ENCODE peak calls at places on chromosomes 4 and X, in six cellular contexts. M is left ventricle myocardium inferior, S is psoas muscle, K is neural progenitor cell, C is pancreas, B is cardiac muscle cell. J is an unnamed sample.

GRCh38 chr4:95636061-95636460 is 87.3 kb upstream of the UNC5C start:
- DNase-seq in K (no peak), B (no peak), S (no peak), M (no peak), C (no peak), J (no peak)

GRCh38 chrX:71118032-71118984 is at the start of gene MED12:
- DNase-seq in K (peak), M (peak), C (peak), S (peak), B (peak), J (peak)

GRCh38 chr4:8848507-8849265 is 23.0 kb downstream of the HMX1 start:
- DNase-seq in S (no peak), B (no peak), K (no peak), M (no peak), C (no peak), J (no peak)

GRCh38 chrX:19875051-19875432 is 12.4 kb downstream of the SH3KBP1 start:
- DNase-seq in C (no peak), B (no peak), S (no peak), K (no peak), M (no peak), J (no peak)

GRCh38 chr4:158090323-158090722 is 82.5 kb downstream of the GASK1B start:
- DNase-seq in K (no peak), C (no peak), S (no peak), M (peak), B (no peak), J (no peak)

GRCh38 chr4:29536745-29537144 is 1183.4 kb upstream of the PCDH7 start:
- DNase-seq in M (no peak), C (no peak), K (no peak), S (no peak), B (no peak), J (no peak)

GRCh38 chr4:85725727-85726170 is 250.8 kb downstream of the ARHGAP24 start:
- DNase-seq in B (peak), C (peak), K (no peak), M (peak), S (peak), J (no peak)

GRCh38 chrX:40543661-40544328 is 37.0 kb upstream of the ATP6AP2 start:
- DNase-seq in K (peak), S (no peak), M (no peak), B (peak), C (peak), J (no peak)

GRCh38 chr4:4358093-4358840 is 28.6 kb upstream of the NSG1 start:
- DNase-seq in S (no peak), B (no peak), C (no peak), K (peak), M (no peak), J (no peak)

GRCh38 chr4:174045381-174045780 is 238.1 kb downstream of the FBXO8 start:
- DNase-seq in S (no peak), M (no peak), B (no peak), C (no peak), K (no peak), J (no peak)

DNA sequence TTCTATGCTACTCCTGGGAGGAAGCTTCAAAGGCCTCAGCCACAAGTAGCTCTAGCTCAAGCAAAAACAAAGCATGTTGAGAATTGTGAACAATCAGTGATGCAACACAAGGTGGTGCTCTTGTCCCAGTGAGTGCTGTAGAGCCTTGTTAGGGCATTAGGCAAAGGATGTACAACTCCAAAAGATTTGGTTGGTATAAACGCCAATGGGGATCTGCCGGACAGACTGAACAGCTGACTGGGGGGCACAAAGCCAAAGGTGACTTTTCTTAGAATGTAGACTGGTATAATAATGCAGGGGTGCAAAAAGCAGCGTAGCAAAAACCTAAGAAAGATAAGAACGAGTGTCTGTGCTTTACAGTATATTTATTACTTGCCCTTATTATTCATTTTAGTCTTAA is 62.6 kb upstream of the ALB start:
- DNase-seq in B (peak), C (peak), M (no peak), K (peak), S (no peak), J (no peak)
- H3K27ac ChIP-seq in B (no peak), C (no peak), M (no peak), K (no peak), S (no peak), J (no peak)

GRCh38 chr4:148704291-148704690 is 262.1 kb upstream of the NR3C2 start:
- DNase-seq in C (no peak), M (no peak), K (peak), B (no peak), S (no peak), J (no peak)
- TF ChIP-seq CTCF in C (no peak), M (peak), K (peak), B (no peak), S (no peak), J (peak)

DNA sequence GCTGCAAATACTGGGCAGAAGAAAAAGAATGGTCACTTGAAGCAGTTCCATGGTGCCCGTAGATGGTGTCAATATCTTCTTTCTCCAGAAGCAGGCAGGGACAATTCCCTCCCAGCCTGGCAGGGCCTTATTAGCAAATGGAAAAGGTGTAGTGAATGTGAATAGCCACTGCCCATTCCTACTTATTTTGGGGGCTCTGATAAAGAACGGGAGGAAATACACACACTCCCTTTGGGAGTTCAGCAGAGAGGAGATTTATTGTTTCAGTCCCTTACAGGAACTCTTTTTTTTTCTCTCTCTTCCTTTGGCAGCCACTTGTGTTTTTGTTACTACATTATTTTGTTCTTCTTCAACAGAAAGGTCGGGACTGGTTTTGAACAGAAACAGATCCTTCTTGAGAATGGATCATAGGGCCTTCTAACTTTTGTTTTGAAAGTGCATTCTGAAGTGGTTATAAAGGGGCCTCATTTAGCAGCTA is at the start of gene EMCN:
- DNase-seq in S (no peak), K (no peak), C (no peak), B (no peak), M (no peak), J (no peak)
- H3K4me3 ChIP-seq in S (peak), K (no peak), C (no peak), B (no peak), M (peak), J (no peak)

GRCh38 chr4:168486961-168487820 is 6.9 kb upstream of the DDX60L start:
- DNase-seq in S (no peak), C (no peak), K (no peak), B (no peak), M (no peak), J (no peak)
- H3K27ac ChIP-seq in S (peak), C (no peak), K (no peak), B (peak), M (no peak), J (peak)

GRCh38 chrX:136304493-136304892 is 3.7 kb downstream of the ADGRG4 start:
- DNase-seq in C (no peak), K (no peak), M (no peak), B (no peak), S (no peak), J (no peak)
- TF ChIP-seq CTCF in C (no peak), K (no peak), M (no peak), B (no peak), S (no peak), J (no peak)

DNA sequence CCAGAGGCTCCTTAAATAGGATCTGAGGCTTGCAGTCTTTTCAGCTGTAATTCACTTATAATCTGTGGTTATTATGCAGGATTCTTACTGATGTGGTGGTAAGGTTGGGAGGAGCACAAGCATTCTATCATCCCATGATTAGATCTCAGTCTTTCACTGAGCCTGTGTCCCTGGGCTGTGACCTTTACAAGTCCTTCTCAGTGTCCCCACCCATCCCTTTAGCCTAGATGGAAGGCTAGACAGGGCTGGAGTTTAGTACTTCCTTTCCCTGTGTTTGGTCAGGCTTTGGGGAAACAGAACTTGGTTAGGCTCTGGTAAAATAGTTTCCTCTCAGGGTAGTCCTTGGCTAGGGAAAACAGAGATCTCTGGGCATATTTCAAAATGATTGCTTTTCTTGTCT is 17.1 kb upstream of the NKAP start:
- DNase-seq in K (no peak), S (no peak), C (no peak), M (no peak), B (no peak), J (no peak)
- H3K4me3 ChIP-seq in K (no peak), S (no peak), C (no peak), M (no peak), B (no peak), J (no peak)

DNA sequence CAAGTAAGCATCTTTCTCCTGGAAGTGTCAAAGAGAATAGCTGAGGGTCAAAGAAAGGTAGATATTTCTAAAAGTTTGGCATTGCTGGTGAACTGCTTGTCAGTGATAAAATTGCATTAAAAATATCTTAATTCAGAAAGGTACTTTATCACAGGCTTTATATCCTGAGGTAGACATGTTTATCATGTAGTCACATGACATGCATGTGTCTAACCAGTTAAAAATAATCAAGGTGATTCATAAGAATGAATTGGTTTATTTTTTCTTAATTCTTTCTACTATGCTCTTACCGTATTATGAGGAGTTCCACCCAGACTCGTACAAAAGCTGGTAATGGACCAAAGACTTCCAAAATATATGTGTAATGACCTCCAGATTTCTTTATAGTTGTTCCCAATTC is 6.1 kb downstream of the SLC7A11 start:
- DNase-seq in K (no peak), M (no peak), B (no peak), C (no peak), S (no peak), J (no peak)
- H3K27ac ChIP-seq in K (no peak), M (no peak), B (no peak), C (no peak), S (no peak), J (peak)

GRCh38 chr4:98506462-98507132 is 151.8 kb downstream of the TSPAN5 start:
- DNase-seq in B (peak), S (no peak), C (no peak), M (no peak), K (peak), J (no peak)
- TF ChIP-seq CTCF in B (peak), S (no peak), C (no peak), M (peak), K (peak), J (no peak)

J was measured in RWPE2.